ENCODE peak calls at places on chromosome 3, in four cellular contexts. One of them, this sample, is unnamed. For H3K9me3, the result is how much of the 10 kb centered on the place peaks cover.

GRCh38 chr3:105527538-105527937 is 160.8 kb downstream of the ALCAM start:
- DNase-seq in spleen: no peak
- DNase-seq in colonic mucosa: no peak
- DNase-seq in cardiac muscle cell: no peak
- DNase-seq in this sample: no peak

GRCh38 chr3:32238816-32239637 is 547 bp downstream of the CMTM8 start:
- DNase-seq in colonic mucosa: peak
- DNase-seq in cardiac muscle cell: peak
- DNase-seq in spleen: peak
- DNase-seq in this sample: peak

GRCh38 chr3:107976204-107976775 is 114.5 kb downstream of the CD47 start:
- DNase-seq in cardiac muscle cell: no peak
- DNase-seq in colonic mucosa: no peak
- DNase-seq in spleen: no peak
- DNase-seq in this sample: no peak

GRCh38 chr3:123148772-123149171 is 53.0 kb upstream of the SEC22A start:
- DNase-seq in colonic mucosa: no peak
- DNase-seq in spleen: no peak
- DNase-seq in cardiac muscle cell: no peak
- DNase-seq in this sample: no peak

GRCh38 chr3:65562444-65562843 is 476.3 kb downstream of the MAGI1 start:
- DNase-seq in colonic mucosa: no peak
- DNase-seq in spleen: no peak
- DNase-seq in cardiac muscle cell: no peak
- DNase-seq in this sample: no peak

GRCh38 chr3:172918165-172918564 is 167.6 kb downstream of the ECT2 start:
- DNase-seq in spleen: no peak
- DNase-seq in cardiac muscle cell: peak
- DNase-seq in colonic mucosa: no peak
- DNase-seq in this sample: no peak

GRCh38 chr3:195735036-195735695 is 14.4 kb downstream of the MUC20 start:
- DNase-seq in spleen: no peak
- DNase-seq in colonic mucosa: no peak
- DNase-seq in cardiac muscle cell: no peak
- DNase-seq in this sample: peak

GRCh38 chr3:123861081-123861836 is 22.9 kb downstream of the MYLK start:
- DNase-seq in cardiac muscle cell: no peak
- DNase-seq in colonic mucosa: no peak
- DNase-seq in spleen: no peak
- DNase-seq in this sample: no peak

GRCh38 chr3:22315925-22316324 is 564.9 kb upstream of the ZNF385D start:
- DNase-seq in cardiac muscle cell: peak
- DNase-seq in spleen: no peak
- DNase-seq in colonic mucosa: no peak
- DNase-seq in this sample: no peak

GRCh38 chr3:196486263-196486662 is 17.3 kb downstream of the RNF168 start:
- DNase-seq in colonic mucosa: no peak
- DNase-seq in spleen: no peak
- DNase-seq in cardiac muscle cell: no peak
- DNase-seq in this sample: no peak

GRCh38 chr3:180416111-180416541 is 185.8 kb upstream of the TTC14 start:
- DNase-seq in colonic mucosa: no peak
- DNase-seq in spleen: no peak
- DNase-seq in cardiac muscle cell: no peak
- DNase-seq in this sample: no peak

GRCh38 chr3:48695113-48695753 is 9.5 kb upstream of the NCKIPSD start:
- DNase-seq in cardiac muscle cell: peak
- DNase-seq in spleen: peak
- DNase-seq in colonic mucosa: peak
- DNase-seq in this sample: no peak

GRCh38 chr3:181417748-181418147 is 294.0 kb upstream of the SOX2 start:
- DNase-seq in spleen: no peak
- DNase-seq in colonic mucosa: no peak
- DNase-seq in cardiac muscle cell: no peak
- DNase-seq in this sample: no peak

GRCh38 chr3:53071882-53072431 is 26.1 kb upstream of the SFMBT1 start:
- DNase-seq in colonic mucosa: no peak
- DNase-seq in cardiac muscle cell: no peak
- DNase-seq in spleen: peak
- DNase-seq in this sample: no peak

GRCh38 chr3:15291589-15292541 is 40.5 kb downstream of the SH3BP5 start:
- DNase-seq in spleen: peak
- DNase-seq in cardiac muscle cell: peak
- DNase-seq in colonic mucosa: no peak
- DNase-seq in this sample: peak

GRCh38 chr3:43893721-43894120 is 203.0 kb downstream of the ABHD5 start:
- DNase-seq in spleen: no peak
- DNase-seq in cardiac muscle cell: no peak
- DNase-seq in colonic mucosa: no peak
- DNase-seq in this sample: no peak

GRCh38 chr3:10025205-10026083 is 793 bp upstream of the FANCD2 start:
- DNase-seq in colonic mucosa: no peak
- DNase-seq in spleen: no peak
- DNase-seq in cardiac muscle cell: no peak
- DNase-seq in this sample: no peak

GRCh38 chr3:12138044-12138443 is 20.7 kb downstream of the TIMP4 start:
- DNase-seq in colonic mucosa: peak
- DNase-seq in cardiac muscle cell: peak
- DNase-seq in spleen: no peak
- DNase-seq in this sample: no peak

GRCh38 chr3:126432901-126433480 is 38.3 kb downstream of the CFAP100 start:
- DNase-seq in spleen: peak
- DNase-seq in cardiac muscle cell: no peak
- DNase-seq in colonic mucosa: no peak
- DNase-seq in this sample: peak

GRCh38 chr3:141306922-141307321 is 61.4 kb upstream of the ZBTB38 start:
- DNase-seq in cardiac muscle cell: no peak
- DNase-seq in spleen: no peak
- DNase-seq in colonic mucosa: no peak
- DNase-seq in this sample: no peak

DNA sequence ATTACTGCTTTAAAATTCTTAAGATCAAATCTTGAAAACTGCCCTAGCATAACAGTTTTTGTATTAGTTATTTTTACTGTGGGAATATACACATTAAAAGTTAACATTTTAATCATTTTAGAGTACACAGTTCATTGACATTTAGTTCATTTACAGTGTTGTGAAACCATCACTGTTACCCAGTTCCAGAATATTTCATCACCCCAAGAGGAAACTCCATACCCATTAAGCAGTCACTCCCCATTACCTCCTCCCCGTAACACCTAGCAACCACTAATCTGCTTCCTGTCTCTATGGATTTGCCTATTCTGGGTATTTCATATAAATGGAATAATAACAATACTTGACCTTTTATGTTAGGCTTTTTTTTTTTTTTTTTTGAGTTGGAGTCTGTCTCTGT is 164.1 kb upstream of the LRRFIP2 start:
- DNase-seq in spleen: no peak
- DNase-seq in cardiac muscle cell: peak
- DNase-seq in colonic mucosa: no peak
- DNase-seq in this sample: no peak
- H3K4me3 ChIP-seq in spleen: no peak
- H3K4me3 ChIP-seq in cardiac muscle cell: no peak
- H3K4me3 ChIP-seq in colonic mucosa: no peak
- H3K4me3 ChIP-seq in this sample: no peak

GRCh38 chr3:292038-292437 is 95.5 kb downstream of the CHL1 start:
- DNase-seq in colonic mucosa: no peak
- DNase-seq in cardiac muscle cell: no peak
- DNase-seq in spleen: no peak
- DNase-seq in this sample: no peak

GRCh38 chr3:294581-294980 is 98.0 kb downstream of the CHL1 start:
- DNase-seq in cardiac muscle cell: no peak
- DNase-seq in colonic mucosa: no peak
- DNase-seq in spleen: no peak
- DNase-seq in this sample: no peak

GRCh38 chr3:294096-294495 is 97.5 kb downstream of the CHL1 start:
- DNase-seq in spleen: no peak
- DNase-seq in colonic mucosa: no peak
- DNase-seq in cardiac muscle cell: no peak
- DNase-seq in this sample: no peak

GRCh38 chr3:299590-300301 is 103.2 kb downstream of the CHL1 start:
- DNase-seq in cardiac muscle cell: no peak
- DNase-seq in colonic mucosa: no peak
- DNase-seq in spleen: no peak
- DNase-seq in this sample: no peak

GRCh38 chr3:297585-297984 is 101.0 kb downstream of the CHL1 start:
- DNase-seq in spleen: no peak
- DNase-seq in cardiac muscle cell: no peak
- DNase-seq in colonic mucosa: no peak
- DNase-seq in this sample: no peak
- H3K9me3 ChIP-seq in spleen: under half
- H3K9me3 ChIP-seq in cardiac muscle cell: under half
- H3K9me3 ChIP-seq in colonic mucosa: under half
- H3K9me3 ChIP-seq in this sample: under half

GRCh38 chr3:50297896-50298725 is 1.1 kb downstream of the HYAL3 start:
- DNase-seq in spleen: peak
- DNase-seq in cardiac muscle cell: no peak
- DNase-seq in colonic mucosa: peak
- DNase-seq in this sample: no peak

GRCh38 chr3:50298836-50299637 is at the start of the genes HYAL3 and NAA80:
- DNase-seq in cardiac muscle cell: peak
- DNase-seq in spleen: peak
- DNase-seq in colonic mucosa: peak
- DNase-seq in this sample: peak

GRCh38 chr3:50300681-50301254 is 1.6 kb upstream of the HYAL3 start:
- DNase-seq in spleen: peak
- DNase-seq in colonic mucosa: no peak
- DNase-seq in cardiac muscle cell: no peak
- DNase-seq in this sample: no peak

GRCh38 chr3:50299929-50300680 is 900 bp upstream of the HYAL3 start:
- DNase-seq in cardiac muscle cell: peak
- DNase-seq in colonic mucosa: peak
- DNase-seq in spleen: peak
- DNase-seq in this sample: no peak

GRCh38 chr3:50299638-50299928 is 378 bp upstream of the HYAL3 start:
- DNase-seq in colonic mucosa: no peak
- DNase-seq in cardiac muscle cell: no peak
- DNase-seq in spleen: no peak
- DNase-seq in this sample: no peak
- H3K4me3 ChIP-seq in colonic mucosa: peak
- H3K4me3 ChIP-seq in cardiac muscle cell: peak
- H3K4me3 ChIP-seq in spleen: peak
- H3K4me3 ChIP-seq in this sample: peak

GRCh38 chr3:130609166-130609574 is 92.2 kb downstream of the COL6A6 start:
- DNase-seq in cardiac muscle cell: peak
- DNase-seq in spleen: no peak
- DNase-seq in colonic mucosa: peak
- DNase-seq in this sample: peak
- H3K9me3 ChIP-seq in cardiac muscle cell: under half
- H3K9me3 ChIP-seq in spleen: under half
- H3K9me3 ChIP-seq in colonic mucosa: under half
- H3K9me3 ChIP-seq in this sample: under half

This sample was measured in kidney.